ENCODE peak calls at places on chromosomes 12 and 14, in six cellular contexts. One of them, this sample, is unnamed. For H3K9me3 and H3K4me1, the result is how much of the 10 kb centered on the place peaks cover.

GRCh38 chr14:104795781-104796681 is 483 bp upstream of the AKT1 start:
- DNase-seq in CD8-positive, alpha-beta memory T cell: peak
- DNase-seq in testis: peak
- DNase-seq in left lung: no peak
- DNase-seq in NT2/D1: no peak
- DNase-seq in suprapubic skin: no peak
- DNase-seq in this sample: peak

GRCh38 chr12:106975098-106975497 is 11.8 kb downstream of the MTERF2 start:
- DNase-seq in CD8-positive, alpha-beta memory T cell: no peak
- DNase-seq in testis: no peak
- DNase-seq in left lung: no peak
- DNase-seq in NT2/D1: no peak
- DNase-seq in suprapubic skin: no peak
- DNase-seq in this sample: no peak

GRCh38 chr14:56145965-56146364 is 27.8 kb downstream of the PELI2 start:
- DNase-seq in CD8-positive, alpha-beta memory T cell: no peak
- DNase-seq in testis: no peak
- DNase-seq in left lung: no peak
- DNase-seq in NT2/D1: no peak
- DNase-seq in suprapubic skin: no peak
- DNase-seq in this sample: no peak

GRCh38 chr12:19867970-19868369 is 428.7 kb downstream of the AEBP2 start:
- DNase-seq in CD8-positive, alpha-beta memory T cell: no peak
- DNase-seq in testis: no peak
- DNase-seq in left lung: no peak
- DNase-seq in NT2/D1: no peak
- DNase-seq in suprapubic skin: no peak
- DNase-seq in this sample: no peak

GRCh38 chr12:111886662-111887545 is 44.9 kb downstream of the MAPKAPK5 start:
- DNase-seq in CD8-positive, alpha-beta memory T cell: no peak
- DNase-seq in testis: no peak
- DNase-seq in left lung: no peak
- DNase-seq in NT2/D1: no peak
- DNase-seq in suprapubic skin: no peak
- DNase-seq in this sample: no peak

GRCh38 chr14:34981743-34982420 is 910 bp upstream of the SRP54 start:
- DNase-seq in CD8-positive, alpha-beta memory T cell: peak
- DNase-seq in testis: peak
- DNase-seq in left lung: no peak
- DNase-seq in NT2/D1: no peak
- DNase-seq in suprapubic skin: no peak
- DNase-seq in this sample: no peak

GRCh38 chr12:56298828-56299227 is 1.3 kb downstream of the CS start:
- DNase-seq in CD8-positive, alpha-beta memory T cell: no peak
- DNase-seq in testis: no peak
- DNase-seq in left lung: no peak
- DNase-seq in NT2/D1: no peak
- DNase-seq in suprapubic skin: no peak
- DNase-seq in this sample: no peak

GRCh38 chr12:53071591-53072551 is 7.3 kb downstream of the SPRYD3 start:
- DNase-seq in CD8-positive, alpha-beta memory T cell: peak
- DNase-seq in testis: peak
- DNase-seq in left lung: peak
- DNase-seq in NT2/D1: no peak
- DNase-seq in suprapubic skin: peak
- DNase-seq in this sample: no peak

GRCh38 chr12:117236456-117237001 is 46.3 kb upstream of the FBXO21 start:
- DNase-seq in CD8-positive, alpha-beta memory T cell: peak
- DNase-seq in testis: peak
- DNase-seq in left lung: peak
- DNase-seq in NT2/D1: peak
- DNase-seq in suprapubic skin: peak
- DNase-seq in this sample: peak

GRCh38 chr12:54036620-54037359 is 3.9 kb downstream of the HOXC5 start:
- DNase-seq in CD8-positive, alpha-beta memory T cell: no peak
- DNase-seq in testis: no peak
- DNase-seq in left lung: no peak
- DNase-seq in NT2/D1: no peak
- DNase-seq in suprapubic skin: peak
- DNase-seq in this sample: no peak

GRCh38 chr12:10182662-10183061 is 3.8 kb downstream of the TMEM52B start:
- DNase-seq in CD8-positive, alpha-beta memory T cell: no peak
- DNase-seq in testis: no peak
- DNase-seq in left lung: no peak
- DNase-seq in NT2/D1: no peak
- DNase-seq in suprapubic skin: no peak
- DNase-seq in this sample: no peak

GRCh38 chr12:4274396-4274959 is 916 bp downstream of the CCND2 start:
- DNase-seq in CD8-positive, alpha-beta memory T cell: peak
- DNase-seq in testis: no peak
- DNase-seq in left lung: no peak
- DNase-seq in NT2/D1: no peak
- DNase-seq in suprapubic skin: no peak
- DNase-seq in this sample: no peak

GRCh38 chr14:29077916-29078315 is 311.3 kb downstream of the FOXG1 start:
- DNase-seq in CD8-positive, alpha-beta memory T cell: no peak
- DNase-seq in testis: no peak
- DNase-seq in left lung: no peak
- DNase-seq in NT2/D1: no peak
- DNase-seq in suprapubic skin: no peak
- DNase-seq in this sample: no peak

GRCh38 chr12:107296681-107297086 is 203.3 kb upstream of the CRY1 start:
- DNase-seq in CD8-positive, alpha-beta memory T cell: no peak
- DNase-seq in testis: no peak
- DNase-seq in left lung: no peak
- DNase-seq in NT2/D1: no peak
- DNase-seq in suprapubic skin: no peak
- DNase-seq in this sample: no peak

GRCh38 chr12:104505095-104505819 is 48.5 kb downstream of the CHST11 start:
- DNase-seq in CD8-positive, alpha-beta memory T cell: no peak
- DNase-seq in testis: no peak
- DNase-seq in left lung: no peak
- DNase-seq in NT2/D1: no peak
- DNase-seq in suprapubic skin: no peak
- DNase-seq in this sample: no peak

GRCh38 chr14:21069388-21070082 is 569 bp upstream of the ARHGEF40 start:
- DNase-seq in CD8-positive, alpha-beta memory T cell: peak
- DNase-seq in testis: peak
- DNase-seq in left lung: no peak
- DNase-seq in NT2/D1: no peak
- DNase-seq in suprapubic skin: no peak
- DNase-seq in this sample: no peak

GRCh38 chr12:42094277-42094676 is 50.4 kb downstream of the GXYLT1 start:
- DNase-seq in CD8-positive, alpha-beta memory T cell: peak
- DNase-seq in testis: no peak
- DNase-seq in left lung: no peak
- DNase-seq in NT2/D1: peak
- DNase-seq in suprapubic skin: no peak
- DNase-seq in this sample: peak

GRCh38 chr12:8544295-8544694 is 3.6 kb upstream of the CLEC4E start:
- DNase-seq in CD8-positive, alpha-beta memory T cell: peak
- DNase-seq in testis: peak
- DNase-seq in left lung: peak
- DNase-seq in NT2/D1: peak
- DNase-seq in suprapubic skin: no peak
- DNase-seq in this sample: peak

GRCh38 chr12:124326899-124327298 is 32.0 kb downstream of the RFLNA start:
- DNase-seq in CD8-positive, alpha-beta memory T cell: no peak
- DNase-seq in testis: no peak
- DNase-seq in left lung: no peak
- DNase-seq in NT2/D1: no peak
- DNase-seq in suprapubic skin: no peak
- DNase-seq in this sample: no peak

GRCh38 chr14:99774526-99775307 is 18.5 kb upstream of the EML1 start:
- DNase-seq in CD8-positive, alpha-beta memory T cell: no peak
- DNase-seq in testis: peak
- DNase-seq in left lung: no peak
- DNase-seq in NT2/D1: no peak
- DNase-seq in suprapubic skin: no peak
- DNase-seq in this sample: no peak

GRCh38 chr12:38711055-38711454 is 194.3 kb downstream of the CPNE8 start:
- DNase-seq in CD8-positive, alpha-beta memory T cell: no peak
- DNase-seq in testis: no peak
- DNase-seq in left lung: no peak
- DNase-seq in NT2/D1: no peak
- DNase-seq in suprapubic skin: no peak
- DNase-seq in this sample: no peak

GRCh38 chr12:107780298-107780697 is 5.8 kb downstream of the ASCL4 start:
- DNase-seq in CD8-positive, alpha-beta memory T cell: no peak
- DNase-seq in testis: no peak
- DNase-seq in left lung: no peak
- DNase-seq in NT2/D1: no peak
- DNase-seq in suprapubic skin: no peak
- DNase-seq in this sample: no peak

GRCh38 chr12:77102691-77103090 is 37.3 kb upstream of the E2F7 start:
- DNase-seq in CD8-positive, alpha-beta memory T cell: no peak
- DNase-seq in testis: no peak
- DNase-seq in left lung: no peak
- DNase-seq in NT2/D1: no peak
- DNase-seq in suprapubic skin: no peak
- DNase-seq in this sample: no peak

GRCh38 chr12:53950789-53951576 is 3.7 kb upstream of the HOXC12 start:
- DNase-seq in CD8-positive, alpha-beta memory T cell: no peak
- DNase-seq in testis: peak
- DNase-seq in left lung: no peak
- DNase-seq in NT2/D1: no peak
- DNase-seq in suprapubic skin: no peak
- DNase-seq in this sample: no peak

DNA sequence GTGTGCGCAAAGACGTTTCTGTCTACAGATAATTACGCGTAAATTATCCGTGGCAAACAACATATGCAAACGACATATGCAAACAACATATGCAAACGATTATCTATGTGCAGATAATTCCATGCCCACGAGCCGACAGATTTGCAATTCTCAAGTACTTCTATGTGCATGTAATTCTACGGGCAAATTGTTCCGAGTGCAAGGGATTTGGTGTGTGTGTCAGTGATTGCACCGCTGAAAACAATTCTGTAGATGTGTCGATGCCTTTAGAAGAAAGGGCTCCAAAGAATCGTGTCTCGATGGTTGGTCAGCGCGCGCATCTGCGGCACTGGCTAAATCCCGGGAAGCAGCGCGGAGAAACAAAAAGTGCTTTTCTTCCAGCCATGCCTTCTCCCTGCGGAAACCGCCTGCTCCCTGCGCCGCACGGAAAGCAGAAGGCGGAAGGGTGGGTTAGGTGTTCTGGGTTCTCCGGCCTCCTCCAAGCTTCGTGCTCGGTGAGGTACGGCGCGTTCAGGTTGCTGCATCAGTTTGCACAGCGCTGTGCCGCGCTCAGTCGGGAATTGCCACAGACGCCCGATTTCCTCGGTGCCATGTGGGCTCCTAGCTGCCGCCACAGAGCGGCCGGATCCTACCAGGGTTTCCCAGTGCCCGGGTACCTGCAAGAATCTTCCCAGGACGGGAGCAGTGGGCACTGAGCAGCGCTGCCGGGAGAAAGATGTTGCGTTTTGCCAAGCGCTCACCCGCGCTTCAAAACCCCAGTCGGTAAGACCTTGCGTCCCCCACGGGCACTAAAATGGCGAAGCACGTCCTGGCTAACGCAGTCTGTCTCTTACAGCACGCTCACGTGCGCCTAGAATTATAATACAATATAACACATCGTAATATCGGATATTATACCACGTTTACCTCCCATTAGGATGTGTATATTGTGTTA is 34.8 kb upstream of the TBX5 start:
- DNase-seq in CD8-positive, alpha-beta memory T cell: no peak
- DNase-seq in testis: no peak
- DNase-seq in left lung: no peak
- DNase-seq in NT2/D1: no peak
- DNase-seq in suprapubic skin: no peak
- DNase-seq in this sample: no peak
- H3K4me3 ChIP-seq in CD8-positive, alpha-beta memory T cell: no peak
- H3K4me3 ChIP-seq in testis: peak
- H3K4me3 ChIP-seq in left lung: no peak
- H3K4me3 ChIP-seq in NT2/D1: peak
- H3K4me3 ChIP-seq in suprapubic skin: no peak
- H3K4me3 ChIP-seq in this sample: no peak

GRCh38 chr14:54743382-54743781 is 159.2 kb downstream of the GCH1 start:
- DNase-seq in CD8-positive, alpha-beta memory T cell: no peak
- DNase-seq in testis: no peak
- DNase-seq in left lung: no peak
- DNase-seq in NT2/D1: no peak
- DNase-seq in suprapubic skin: no peak
- DNase-seq in this sample: no peak

GRCh38 chr14:54738009-54738408 is 164.6 kb downstream of the GCH1 start:
- DNase-seq in CD8-positive, alpha-beta memory T cell: no peak
- DNase-seq in testis: no peak
- DNase-seq in left lung: no peak
- DNase-seq in NT2/D1: no peak
- DNase-seq in suprapubic skin: no peak
- DNase-seq in this sample: no peak

GRCh38 chr14:54737132-54737711 is 165.4 kb downstream of the GCH1 start:
- DNase-seq in CD8-positive, alpha-beta memory T cell: no peak
- DNase-seq in testis: no peak
- DNase-seq in left lung: no peak
- DNase-seq in NT2/D1: no peak
- DNase-seq in suprapubic skin: no peak
- DNase-seq in this sample: no peak

GRCh38 chr14:54742492-54743350 is 159.9 kb downstream of the GCH1 start:
- DNase-seq in CD8-positive, alpha-beta memory T cell: no peak
- DNase-seq in testis: no peak
- DNase-seq in left lung: no peak
- DNase-seq in NT2/D1: no peak
- DNase-seq in suprapubic skin: no peak
- DNase-seq in this sample: no peak

GRCh38 chr14:54739514-54739913 is 163.1 kb downstream of the GCH1 start:
- DNase-seq in CD8-positive, alpha-beta memory T cell: no peak
- DNase-seq in testis: no peak
- DNase-seq in left lung: no peak
- DNase-seq in NT2/D1: no peak
- DNase-seq in suprapubic skin: no peak
- DNase-seq in this sample: no peak
- H3K9me3 ChIP-seq in CD8-positive, alpha-beta memory T cell: under half
- H3K9me3 ChIP-seq in testis: under half
- H3K9me3 ChIP-seq in left lung: under half
- H3K9me3 ChIP-seq in NT2/D1: under half
- H3K9me3 ChIP-seq in suprapubic skin: under half
- H3K9me3 ChIP-seq in this sample: under half

GRCh38 chr12:30329281-30329680 is 366.4 kb downstream of the IPO8 start:
- DNase-seq in CD8-positive, alpha-beta memory T cell: no peak
- DNase-seq in testis: no peak
- DNase-seq in left lung: no peak
- DNase-seq in NT2/D1: no peak
- DNase-seq in suprapubic skin: no peak
- DNase-seq in this sample: no peak
- H3K4me1 ChIP-seq in CD8-positive, alpha-beta memory T cell: under half
- H3K4me1 ChIP-seq in testis: under half
- H3K4me1 ChIP-seq in left lung: under half
- H3K4me1 ChIP-seq in NT2/D1: under half
- H3K4me1 ChIP-seq in suprapubic skin: under half
- H3K4me1 ChIP-seq in this sample: under half

DNA sequence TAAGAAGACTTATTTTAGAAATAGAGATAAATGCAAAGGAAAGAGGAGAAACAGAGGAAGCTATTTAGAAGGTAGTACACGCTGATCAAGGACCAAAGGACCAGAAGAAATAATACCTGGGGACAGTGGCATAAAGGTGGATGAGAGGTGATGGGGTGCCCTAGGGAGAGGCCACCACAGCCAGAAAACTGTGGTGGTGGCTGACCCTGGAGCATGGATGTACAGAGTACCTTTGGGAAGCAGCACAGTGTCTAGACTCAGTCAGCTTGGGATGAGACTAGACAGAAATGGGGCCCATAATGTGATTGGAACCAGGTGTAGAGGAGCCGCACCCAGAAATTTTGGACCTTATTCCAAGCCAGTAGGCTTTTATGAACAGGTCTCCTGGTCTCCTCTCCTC is 17.2 kb downstream of the RASSF8 start:
- DNase-seq in CD8-positive, alpha-beta memory T cell: no peak
- DNase-seq in testis: no peak
- DNase-seq in left lung: no peak
- DNase-seq in NT2/D1: no peak
- DNase-seq in suprapubic skin: no peak
- DNase-seq in this sample: no peak
- H3K4me3 ChIP-seq in CD8-positive, alpha-beta memory T cell: no peak
- H3K4me3 ChIP-seq in testis: no peak
- H3K4me3 ChIP-seq in left lung: no peak
- H3K4me3 ChIP-seq in NT2/D1: no peak
- H3K4me3 ChIP-seq in suprapubic skin: no peak
- H3K4me3 ChIP-seq in this sample: no peak